ENCODE peak calls at places on chromosomes 4 and X, in eight cellular contexts. One of them, this sample, is unnamed.

GRCh38 chrX:4110964-4111363 is 397.5 kb upstream of the PRKX start:
- DNase-seq in epithelial cell of esophagus: no peak
- DNase-seq in hippocampal formation: no peak
- DNase-seq in GM12892: no peak
- DNase-seq in stimulated activated CD8-positive, alpha-beta memory T cell treated with anti-CD3 and anti-CD28 coated beads, Interleukin-15, amount 100 ng/mL, for 4 hours: no peak
- DNase-seq in smooth muscle cell of the brain vasculature: no peak
- DNase-seq in stimulated activated CD4-positive, alpha-beta T cell treated with anti-CD3 and anti-CD28 coated beads, TNF-alpha, amount 100 ng/mL, for 1 hour: no peak
- DNase-seq in GM20000: no peak
- DNase-seq in this sample: no peak

GRCh38 chr4:153471691-153472080 is 5.5 kb downstream of the TMEM131L start:
- DNase-seq in smooth muscle cell of the brain vasculature: no peak
- DNase-seq in GM12892: no peak
- DNase-seq in hippocampal formation: no peak
- DNase-seq in epithelial cell of esophagus: peak; percentile 77
- DNase-seq in GM20000: no peak
- DNase-seq in stimulated activated CD8-positive, alpha-beta memory T cell treated with anti-CD3 and anti-CD28 coated beads, Interleukin-15, amount 100 ng/mL, for 4 hours: no peak
- DNase-seq in stimulated activated CD4-positive, alpha-beta T cell treated with anti-CD3 and anti-CD28 coated beads, TNF-alpha, amount 100 ng/mL, for 1 hour: no peak
- DNase-seq in this sample: no peak

GRCh38 chrX:44043496-44043895 is 70.3 kb upstream of the NDP start:
- DNase-seq in GM20000: no peak
- DNase-seq in stimulated activated CD8-positive, alpha-beta memory T cell treated with anti-CD3 and anti-CD28 coated beads, Interleukin-15, amount 100 ng/mL, for 4 hours: no peak
- DNase-seq in smooth muscle cell of the brain vasculature: no peak
- DNase-seq in epithelial cell of esophagus: peak; percentile 54
- DNase-seq in hippocampal formation: no peak
- DNase-seq in GM12892: no peak
- DNase-seq in stimulated activated CD4-positive, alpha-beta T cell treated with anti-CD3 and anti-CD28 coated beads, TNF-alpha, amount 100 ng/mL, for 1 hour: no peak
- DNase-seq in this sample: no peak

GRCh38 chrX:7146703-7147430 is 645 bp upstream of the STS start:
- DNase-seq in epithelial cell of esophagus: peak; percentile 11
- DNase-seq in hippocampal formation: no peak
- DNase-seq in GM12892: no peak
- DNase-seq in stimulated activated CD8-positive, alpha-beta memory T cell treated with anti-CD3 and anti-CD28 coated beads, Interleukin-15, amount 100 ng/mL, for 4 hours: no peak
- DNase-seq in GM20000: peak; percentile 14
- DNase-seq in stimulated activated CD4-positive, alpha-beta T cell treated with anti-CD3 and anti-CD28 coated beads, TNF-alpha, amount 100 ng/mL, for 1 hour: no peak
- DNase-seq in smooth muscle cell of the brain vasculature: no peak
- DNase-seq in this sample: no peak

GRCh38 chr4:141246683-141247429 is 26.2 kb downstream of the ZNF330 start:
- DNase-seq in smooth muscle cell of the brain vasculature: no peak
- DNase-seq in GM12892: no peak
- DNase-seq in stimulated activated CD8-positive, alpha-beta memory T cell treated with anti-CD3 and anti-CD28 coated beads, Interleukin-15, amount 100 ng/mL, for 4 hours: no peak
- DNase-seq in stimulated activated CD4-positive, alpha-beta T cell treated with anti-CD3 and anti-CD28 coated beads, TNF-alpha, amount 100 ng/mL, for 1 hour: no peak
- DNase-seq in GM20000: no peak
- DNase-seq in epithelial cell of esophagus: peak; percentile 22
- DNase-seq in hippocampal formation: no peak
- DNase-seq in this sample: no peak

GRCh38 chr4:95217197-95217596 is 331.6 kb downstream of the UNC5C start:
- DNase-seq in GM20000: no peak
- DNase-seq in stimulated activated CD8-positive, alpha-beta memory T cell treated with anti-CD3 and anti-CD28 coated beads, Interleukin-15, amount 100 ng/mL, for 4 hours: no peak
- DNase-seq in smooth muscle cell of the brain vasculature: no peak
- DNase-seq in epithelial cell of esophagus: no peak
- DNase-seq in GM12892: no peak
- DNase-seq in stimulated activated CD4-positive, alpha-beta T cell treated with anti-CD3 and anti-CD28 coated beads, TNF-alpha, amount 100 ng/mL, for 1 hour: no peak
- DNase-seq in hippocampal formation: no peak
- DNase-seq in this sample: no peak

GRCh38 chr4:188822698-188823097 is 683.5 kb downstream of the TRIML1 start:
- DNase-seq in epithelial cell of esophagus: peak; percentile 6
- DNase-seq in smooth muscle cell of the brain vasculature: no peak
- DNase-seq in hippocampal formation: no peak
- DNase-seq in GM12892: no peak
- DNase-seq in stimulated activated CD4-positive, alpha-beta T cell treated with anti-CD3 and anti-CD28 coated beads, TNF-alpha, amount 100 ng/mL, for 1 hour: no peak
- DNase-seq in stimulated activated CD8-positive, alpha-beta memory T cell treated with anti-CD3 and anti-CD28 coated beads, Interleukin-15, amount 100 ng/mL, for 4 hours: no peak
- DNase-seq in GM20000: no peak
- DNase-seq in this sample: no peak

GRCh38 chrX:9148626-9149385 is 114.9 kb upstream of the FAM9B start:
- DNase-seq in hippocampal formation: no peak
- DNase-seq in GM20000: no peak
- DNase-seq in stimulated activated CD4-positive, alpha-beta T cell treated with anti-CD3 and anti-CD28 coated beads, TNF-alpha, amount 100 ng/mL, for 1 hour: no peak
- DNase-seq in GM12892: no peak
- DNase-seq in smooth muscle cell of the brain vasculature: no peak
- DNase-seq in stimulated activated CD8-positive, alpha-beta memory T cell treated with anti-CD3 and anti-CD28 coated beads, Interleukin-15, amount 100 ng/mL, for 4 hours: no peak
- DNase-seq in epithelial cell of esophagus: peak; percentile 35
- DNase-seq in this sample: no peak

GRCh38 chr4:3667258-3667657 is 98.9 kb upstream of the ADRA2C start:
- DNase-seq in stimulated activated CD4-positive, alpha-beta T cell treated with anti-CD3 and anti-CD28 coated beads, TNF-alpha, amount 100 ng/mL, for 1 hour: no peak
- DNase-seq in GM20000: no peak
- DNase-seq in GM12892: no peak
- DNase-seq in stimulated activated CD8-positive, alpha-beta memory T cell treated with anti-CD3 and anti-CD28 coated beads, Interleukin-15, amount 100 ng/mL, for 4 hours: no peak
- DNase-seq in smooth muscle cell of the brain vasculature: no peak
- DNase-seq in hippocampal formation: no peak
- DNase-seq in epithelial cell of esophagus: no peak
- DNase-seq in this sample: no peak

GRCh38 chrX:38803286-38803608 is 2.0 kb downstream of the MID1IP1 start:
- DNase-seq in hippocampal formation: no peak
- DNase-seq in epithelial cell of esophagus: peak; percentile 7
- DNase-seq in stimulated activated CD4-positive, alpha-beta T cell treated with anti-CD3 and anti-CD28 coated beads, TNF-alpha, amount 100 ng/mL, for 1 hour: no peak
- DNase-seq in smooth muscle cell of the brain vasculature: no peak
- DNase-seq in GM20000: peak; percentile 10
- DNase-seq in GM12892: no peak
- DNase-seq in stimulated activated CD8-positive, alpha-beta memory T cell treated with anti-CD3 and anti-CD28 coated beads, Interleukin-15, amount 100 ng/mL, for 4 hours: no peak
- DNase-seq in this sample: no peak

GRCh38 chr4:10077101-10077491 is 39.5 kb downstream of the WDR1 start:
- DNase-seq in smooth muscle cell of the brain vasculature: no peak
- DNase-seq in GM12892: peak; percentile 2
- DNase-seq in stimulated activated CD8-positive, alpha-beta memory T cell treated with anti-CD3 and anti-CD28 coated beads, Interleukin-15, amount 100 ng/mL, for 4 hours: no peak
- DNase-seq in GM20000: no peak
- DNase-seq in hippocampal formation: no peak
- DNase-seq in stimulated activated CD4-positive, alpha-beta T cell treated with anti-CD3 and anti-CD28 coated beads, TNF-alpha, amount 100 ng/mL, for 1 hour: no peak
- DNase-seq in epithelial cell of esophagus: no peak
- DNase-seq in this sample: no peak

GRCh38 chr4:142778908-142779307 is 67.2 kb downstream of the INPP4B start:
- DNase-seq in epithelial cell of esophagus: peak; percentile 11
- DNase-seq in stimulated activated CD4-positive, alpha-beta T cell treated with anti-CD3 and anti-CD28 coated beads, TNF-alpha, amount 100 ng/mL, for 1 hour: no peak
- DNase-seq in GM12892: no peak
- DNase-seq in stimulated activated CD8-positive, alpha-beta memory T cell treated with anti-CD3 and anti-CD28 coated beads, Interleukin-15, amount 100 ng/mL, for 4 hours: no peak
- DNase-seq in GM20000: no peak
- DNase-seq in hippocampal formation: no peak
- DNase-seq in smooth muscle cell of the brain vasculature: no peak
- DNase-seq in this sample: no peak